ENCODE peak calls at places on chromosome 9, in six cellular contexts. One of them, this sample, is unnamed.

GRCh38 chr9:68861436-68861835 is 152.5 kb downstream of the PRKACG start:
- DNase-seq in LNCaP clone FGC: no peak
- DNase-seq in left ventricle myocardium inferior: peak
- DNase-seq in prostate gland: no peak
- DNase-seq in PC-3: no peak
- DNase-seq in kidney: no peak
- DNase-seq in this sample: no peak

GRCh38 chr9:109319631-109320233 is 1.1 kb downstream of the EPB41L4B start:
- DNase-seq in LNCaP clone FGC: no peak
- DNase-seq in left ventricle myocardium inferior: no peak
- DNase-seq in prostate gland: no peak
- DNase-seq in PC-3: no peak
- DNase-seq in kidney: no peak
- DNase-seq in this sample: peak

GRCh38 chr9:137077010-137077747 is at the start of gene UAP1L1:
- DNase-seq in LNCaP clone FGC: no peak
- DNase-seq in left ventricle myocardium inferior: peak
- DNase-seq in prostate gland: peak
- DNase-seq in PC-3: peak
- DNase-seq in kidney: peak
- DNase-seq in this sample: peak

GRCh38 chr9:98882569-98882923 is 61.2 kb upstream of the COL15A1 start:
- DNase-seq in LNCaP clone FGC: no peak
- DNase-seq in left ventricle myocardium inferior: no peak
- DNase-seq in prostate gland: no peak
- DNase-seq in PC-3: no peak
- DNase-seq in kidney: no peak
- DNase-seq in this sample: no peak

GRCh38 chr9:1173211-1173610 is 123.1 kb downstream of the DMRT2 start:
- DNase-seq in LNCaP clone FGC: peak
- DNase-seq in left ventricle myocardium inferior: no peak
- DNase-seq in prostate gland: no peak
- DNase-seq in PC-3: peak
- DNase-seq in kidney: no peak
- DNase-seq in this sample: peak

GRCh38 chr9:123397975-123398374 is 42.0 kb downstream of the CRB2 start:
- DNase-seq in LNCaP clone FGC: no peak
- DNase-seq in left ventricle myocardium inferior: no peak
- DNase-seq in prostate gland: no peak
- DNase-seq in PC-3: no peak
- DNase-seq in kidney: no peak
- DNase-seq in this sample: no peak

GRCh38 chr9:93908591-93909241 is 46.4 kb downstream of the BARX1 start:
- DNase-seq in LNCaP clone FGC: no peak
- DNase-seq in left ventricle myocardium inferior: no peak
- DNase-seq in prostate gland: no peak
- DNase-seq in PC-3: no peak
- DNase-seq in kidney: no peak
- DNase-seq in this sample: no peak

GRCh38 chr9:96566401-96567202 is 53.0 kb downstream of the CDC14B start:
- DNase-seq in LNCaP clone FGC: no peak
- DNase-seq in left ventricle myocardium inferior: peak
- DNase-seq in prostate gland: peak
- DNase-seq in PC-3: peak
- DNase-seq in kidney: peak
- DNase-seq in this sample: peak

GRCh38 chr9:503331-503730 is 288.7 kb downstream of the DOCK8 start:
- DNase-seq in LNCaP clone FGC: no peak
- DNase-seq in left ventricle myocardium inferior: no peak
- DNase-seq in prostate gland: peak
- DNase-seq in PC-3: no peak
- DNase-seq in kidney: no peak
- DNase-seq in this sample: no peak

GRCh38 chr9:97632406-97632991 is 669 bp downstream of the TSTD2 start:
- DNase-seq in LNCaP clone FGC: no peak
- DNase-seq in left ventricle myocardium inferior: peak
- DNase-seq in prostate gland: peak
- DNase-seq in PC-3: no peak
- DNase-seq in kidney: peak
- DNase-seq in this sample: peak

GRCh38 chr9:73065439-73065838 is 86.2 kb upstream of the ANXA1 start:
- DNase-seq in LNCaP clone FGC: no peak
- DNase-seq in left ventricle myocardium inferior: no peak
- DNase-seq in prostate gland: no peak
- DNase-seq in PC-3: no peak
- DNase-seq in kidney: no peak
- DNase-seq in this sample: no peak

GRCh38 chr9:102587231-102587630 is 407.9 kb upstream of the CYLC2 start:
- DNase-seq in LNCaP clone FGC: no peak
- DNase-seq in left ventricle myocardium inferior: no peak
- DNase-seq in prostate gland: no peak
- DNase-seq in PC-3: no peak
- DNase-seq in kidney: no peak
- DNase-seq in this sample: no peak

GRCh38 chr9:114709636-114710035 is 27.6 kb upstream of the TEX48 start:
- DNase-seq in LNCaP clone FGC: peak
- DNase-seq in left ventricle myocardium inferior: no peak
- DNase-seq in prostate gland: no peak
- DNase-seq in PC-3: no peak
- DNase-seq in kidney: no peak
- DNase-seq in this sample: no peak

GRCh38 chr9:128190013-128190412 is 1.4 kb downstream of the CIZ1 start:
- DNase-seq in LNCaP clone FGC: no peak
- DNase-seq in left ventricle myocardium inferior: no peak
- DNase-seq in prostate gland: no peak
- DNase-seq in PC-3: no peak
- DNase-seq in kidney: no peak
- DNase-seq in this sample: no peak
- H3K4me3 ChIP-seq in LNCaP clone FGC: no peak
- H3K4me3 ChIP-seq in left ventricle myocardium inferior: peak
- H3K4me3 ChIP-seq in prostate gland: no peak
- H3K4me3 ChIP-seq in PC-3: no peak
- H3K4me3 ChIP-seq in kidney: no peak
- H3K4me3 ChIP-seq in this sample: no peak

GRCh38 chr9:134187110-134187531 is 22.8 kb upstream of the RNU6ATAC start:
- DNase-seq in LNCaP clone FGC: no peak
- DNase-seq in left ventricle myocardium inferior: no peak
- DNase-seq in prostate gland: no peak
- DNase-seq in PC-3: no peak
- DNase-seq in kidney: peak
- DNase-seq in this sample: peak
- TF ChIP-seq CTCF in LNCaP clone FGC: no peak
- TF ChIP-seq CTCF in left ventricle myocardium inferior: no peak
- TF ChIP-seq CTCF in prostate gland: no peak
- TF ChIP-seq CTCF in PC-3: no peak
- TF ChIP-seq CTCF in kidney: no peak
- TF ChIP-seq CTCF in this sample: no peak

GRCh38 chr9:82810902-82811301 is 252.0 kb downstream of the RASEF start:
- DNase-seq in LNCaP clone FGC: peak
- DNase-seq in left ventricle myocardium inferior: no peak
- DNase-seq in prostate gland: peak
- DNase-seq in PC-3: peak
- DNase-seq in kidney: no peak
- DNase-seq in this sample: no peak
- H3K4me3 ChIP-seq in LNCaP clone FGC: no peak
- H3K4me3 ChIP-seq in left ventricle myocardium inferior: no peak
- H3K4me3 ChIP-seq in prostate gland: no peak
- H3K4me3 ChIP-seq in PC-3: no peak
- H3K4me3 ChIP-seq in kidney: no peak
- H3K4me3 ChIP-seq in this sample: no peak

DNA sequence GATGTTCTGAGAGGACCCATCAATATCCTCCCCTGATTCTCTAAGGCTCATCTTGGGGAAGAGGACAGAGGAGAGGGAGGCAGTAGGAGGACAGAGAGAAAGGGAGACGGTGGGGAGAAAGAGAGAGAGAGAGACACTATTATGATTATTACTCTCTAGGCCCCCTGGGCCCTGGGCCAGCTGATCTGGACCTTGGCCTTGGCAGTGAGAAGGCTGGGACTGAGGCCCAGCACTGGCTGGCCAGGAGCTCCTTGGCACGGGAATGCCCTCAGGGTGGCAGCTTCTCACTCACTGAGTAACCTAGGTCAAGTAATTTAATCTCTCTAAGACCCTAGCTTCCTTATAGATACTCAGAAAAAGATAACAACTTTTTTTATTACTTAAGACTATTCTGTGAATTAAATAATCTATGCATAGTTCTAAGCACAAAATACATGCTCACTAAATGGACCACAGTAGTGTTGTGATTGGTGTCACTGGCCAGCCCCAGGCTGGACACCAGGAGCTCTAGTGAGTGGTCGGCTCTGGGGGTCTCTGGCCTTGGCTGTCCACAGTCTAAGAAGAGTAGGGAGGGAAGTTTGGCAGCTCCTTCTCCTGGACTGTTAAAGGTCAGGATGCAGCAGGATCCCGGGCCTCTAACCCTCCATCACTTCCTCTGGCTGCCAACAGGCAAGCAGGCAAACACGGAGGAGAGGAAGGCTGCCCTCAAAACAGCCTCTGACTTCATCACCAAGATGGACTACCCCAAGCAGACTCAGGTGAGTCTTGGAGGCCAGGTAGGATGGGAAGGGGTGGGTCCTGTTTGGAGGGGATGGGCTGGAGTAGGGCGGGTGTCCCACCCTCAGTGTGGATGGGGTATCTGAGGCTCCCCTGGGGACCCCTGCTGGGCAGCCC is 50.0 kb downstream of the GSN start:
- DNase-seq in LNCaP clone FGC: no peak
- DNase-seq in left ventricle myocardium inferior: peak
- DNase-seq in prostate gland: no peak
- DNase-seq in PC-3: no peak
- DNase-seq in kidney: no peak
- DNase-seq in this sample: peak
- TF ChIP-seq CTCF in LNCaP clone FGC: peak
- TF ChIP-seq CTCF in left ventricle myocardium inferior: peak
- TF ChIP-seq CTCF in prostate gland: no peak
- TF ChIP-seq CTCF in PC-3: no peak
- TF ChIP-seq CTCF in kidney: peak
- TF ChIP-seq CTCF in this sample: no peak